ENCODE peak calls at places on chromosomes 6 and 20, in eight cellular contexts. One of them, this sample, is unnamed.

GRCh38 chr6:51049983-51050877 is 231.6 kb downstream of the TFAP2B start:
- DNase-seq in tibial nerve: no peak
- DNase-seq in activated CD4-positive, alpha-beta T cell treated with anti-CD3 and anti-CD28 coated beads, Interleukin-2, amount 10 ng/mL, durations not matched to agents 7 days and 5 days: no peak
- DNase-seq in activated T-cell treated with anti-CD3 and anti-CD28 coated beads for 4 hours: no peak
- DNase-seq in kidney glomerular epithelial cell: peak
- DNase-seq in M059J: peak
- DNase-seq in SIG-M5: no peak
- DNase-seq in iris pigment epithelial cell: peak
- DNase-seq in this sample: no peak

GRCh38 chr20:51894201-51894600 is 91.9 kb upstream of the SALL4 start:
- DNase-seq in tibial nerve: no peak
- DNase-seq in activated CD4-positive, alpha-beta T cell treated with anti-CD3 and anti-CD28 coated beads, Interleukin-2, amount 10 ng/mL, durations not matched to agents 7 days and 5 days: no peak
- DNase-seq in activated T-cell treated with anti-CD3 and anti-CD28 coated beads for 4 hours: no peak
- DNase-seq in kidney glomerular epithelial cell: no peak
- DNase-seq in M059J: no peak
- DNase-seq in SIG-M5: no peak
- DNase-seq in iris pigment epithelial cell: no peak
- DNase-seq in this sample: no peak

GRCh38 chr6:9408718-9409117 is 973.4 kb upstream of the SLC35B3 start:
- DNase-seq in tibial nerve: no peak
- DNase-seq in activated CD4-positive, alpha-beta T cell treated with anti-CD3 and anti-CD28 coated beads, Interleukin-2, amount 10 ng/mL, durations not matched to agents 7 days and 5 days: no peak
- DNase-seq in activated T-cell treated with anti-CD3 and anti-CD28 coated beads for 4 hours: no peak
- DNase-seq in kidney glomerular epithelial cell: no peak
- DNase-seq in M059J: peak
- DNase-seq in SIG-M5: no peak
- DNase-seq in iris pigment epithelial cell: no peak
- DNase-seq in this sample: no peak

GRCh38 chr6:54310377-54311152 is 2.3 kb downstream of the TINAG start:
- DNase-seq in tibial nerve: no peak
- DNase-seq in activated CD4-positive, alpha-beta T cell treated with anti-CD3 and anti-CD28 coated beads, Interleukin-2, amount 10 ng/mL, durations not matched to agents 7 days and 5 days: no peak
- DNase-seq in activated T-cell treated with anti-CD3 and anti-CD28 coated beads for 4 hours: no peak
- DNase-seq in kidney glomerular epithelial cell: no peak
- DNase-seq in M059J: no peak
- DNase-seq in SIG-M5: no peak
- DNase-seq in iris pigment epithelial cell: no peak
- DNase-seq in this sample: no peak

GRCh38 chr6:105993341-105993740 is 92.8 kb upstream of the PRDM1 start:
- DNase-seq in tibial nerve: no peak
- DNase-seq in activated CD4-positive, alpha-beta T cell treated with anti-CD3 and anti-CD28 coated beads, Interleukin-2, amount 10 ng/mL, durations not matched to agents 7 days and 5 days: no peak
- DNase-seq in activated T-cell treated with anti-CD3 and anti-CD28 coated beads for 4 hours: no peak
- DNase-seq in kidney glomerular epithelial cell: no peak
- DNase-seq in M059J: peak
- DNase-seq in SIG-M5: no peak
- DNase-seq in iris pigment epithelial cell: no peak
- DNase-seq in this sample: no peak

GRCh38 chr6:134534708-134535149 is 216.8 kb upstream of the SGK1 start:
- DNase-seq in tibial nerve: no peak
- DNase-seq in activated CD4-positive, alpha-beta T cell treated with anti-CD3 and anti-CD28 coated beads, Interleukin-2, amount 10 ng/mL, durations not matched to agents 7 days and 5 days: no peak
- DNase-seq in activated T-cell treated with anti-CD3 and anti-CD28 coated beads for 4 hours: no peak
- DNase-seq in kidney glomerular epithelial cell: peak
- DNase-seq in M059J: peak
- DNase-seq in SIG-M5: no peak
- DNase-seq in iris pigment epithelial cell: peak
- DNase-seq in this sample: no peak

GRCh38 chr6:52253494-52253893 is 9.2 kb upstream of the IL17F start:
- DNase-seq in tibial nerve: no peak
- DNase-seq in activated CD4-positive, alpha-beta T cell treated with anti-CD3 and anti-CD28 coated beads, Interleukin-2, amount 10 ng/mL, durations not matched to agents 7 days and 5 days: peak
- DNase-seq in activated T-cell treated with anti-CD3 and anti-CD28 coated beads for 4 hours: no peak
- DNase-seq in kidney glomerular epithelial cell: no peak
- DNase-seq in M059J: peak
- DNase-seq in SIG-M5: no peak
- DNase-seq in iris pigment epithelial cell: no peak
- DNase-seq in this sample: no peak

GRCh38 chr20:4820833-4821518 is 99.3 kb downstream of the PRND start:
- DNase-seq in tibial nerve: no peak
- DNase-seq in activated CD4-positive, alpha-beta T cell treated with anti-CD3 and anti-CD28 coated beads, Interleukin-2, amount 10 ng/mL, durations not matched to agents 7 days and 5 days: no peak
- DNase-seq in activated T-cell treated with anti-CD3 and anti-CD28 coated beads for 4 hours: no peak
- DNase-seq in kidney glomerular epithelial cell: peak
- DNase-seq in M059J: peak
- DNase-seq in SIG-M5: no peak
- DNase-seq in iris pigment epithelial cell: peak
- DNase-seq in this sample: peak

GRCh38 chr20:63216849-63217471 is 1.0 kb upstream of the YTHDF1 start:
- DNase-seq in tibial nerve: no peak
- DNase-seq in activated CD4-positive, alpha-beta T cell treated with anti-CD3 and anti-CD28 coated beads, Interleukin-2, amount 10 ng/mL, durations not matched to agents 7 days and 5 days: no peak
- DNase-seq in activated T-cell treated with anti-CD3 and anti-CD28 coated beads for 4 hours: no peak
- DNase-seq in kidney glomerular epithelial cell: no peak
- DNase-seq in M059J: no peak
- DNase-seq in SIG-M5: no peak
- DNase-seq in iris pigment epithelial cell: no peak
- DNase-seq in this sample: no peak

This sample was measured in Right ventricle myocardium superior.